ENCODE peak calls at places on chromosomes 7 and 10, in nine cellular contexts. C is endodermal cell, G is colonic mucosa, I is vagina, W is AG04449, F is body of pancreas, S is fibroblast of pulmonary artery, P is stomach, O is choroid plexus epithelial cell. K is an unnamed sample.

GRCh38 chr10:91694170-91694794 is 61.4 kb upstream of the PPP1R3C start:
- DNase-seq in C (peak; percentile 61), G (peak; percentile 30), I (no peak), W (no peak), F (peak; percentile 41), S (peak; percentile 64), P (no peak), O (peak; percentile 68), K (no peak)

GRCh38 chr10:116947838-116948529 is 57.0 kb downstream of the SHTN1 start:
- DNase-seq in C (peak; percentile 67), G (no peak), I (no peak), W (no peak), F (no peak), S (peak; percentile 54), P (no peak), O (peak; percentile 55), K (peak; percentile 21)

GRCh38 chr10:89426230-89426868 is 12.0 kb downstream of the IFIT5 start:
- DNase-seq in C (no peak), G (no peak), I (no peak), W (no peak), F (no peak), S (peak; percentile 83), P (no peak), O (peak; percentile 88), K (no peak)

GRCh38 chr7:41316410-41316809 is 386.5 kb downstream of the INHBA start:
- DNase-seq in C (no peak), G (peak; percentile 46), I (no peak), W (no peak), F (no peak), S (no peak), P (no peak), O (peak; percentile 60), K (no peak)

GRCh38 chr10:114470956-114471905 is 66.9 kb upstream of the AFAP1L2 start:
- DNase-seq in C (peak; percentile 84), G (peak; percentile 71), I (no peak), W (peak; percentile 9), F (peak; percentile 72), S (peak; percentile 84), P (peak; percentile 73), O (peak; percentile 85), K (no peak)

GRCh38 chr10:114507449-114507848 is 103.1 kb upstream of the AFAP1L2 start:
- DNase-seq in C (no peak), G (peak; percentile 93), I (no peak), W (no peak), F (peak; percentile 91), S (no peak), P (peak; percentile 98), O (no peak), K (no peak)

GRCh38 chr10:86294346-86295265 is 72.0 kb downstream of the GRID1 start:
- DNase-seq in C (peak; percentile 32), G (peak; percentile 11), I (peak; percentile 74), W (no peak), F (no peak), S (no peak), P (peak; percentile 14), O (no peak), K (no peak)

GRCh38 chr10:118805146-118805545 is 50.4 kb upstream of the CACUL1 start:
- DNase-seq in C (no peak), G (no peak), I (no peak), W (no peak), F (no peak), S (no peak), P (peak; percentile 23), O (no peak), K (no peak)

GRCh38 chr10:79312601-79313187 is 34.6 kb upstream of the PPIF start:
- DNase-seq in C (no peak), G (no peak), I (no peak), W (no peak), F (no peak), S (no peak), P (no peak), O (no peak), K (no peak)

GRCh38 chr7:40544277-40544723 is 409.5 kb downstream of the SUGCT start:
- DNase-seq in C (no peak), G (no peak), I (no peak), W (no peak), F (no peak), S (no peak), P (no peak), O (no peak), K (no peak)

GRCh38 chr10:30199376-30200018 is 140.1 kb upstream of the JCAD start:
- DNase-seq in C (no peak), G (no peak), I (no peak), W (no peak), F (no peak), S (no peak), P (no peak), O (no peak), K (no peak)

GRCh38 chr7:105196473-105196872 is 182.5 kb downstream of the KMT2E start:
- DNase-seq in C (no peak), G (no peak), I (no peak), W (no peak), F (no peak), S (no peak), P (no peak), O (peak; percentile 52), K (no peak)

GRCh38 chr7:43164757-43165156 is 52.3 kb downstream of the HECW1 start:
- DNase-seq in C (no peak), G (no peak), I (no peak), W (peak; percentile 93), F (no peak), S (peak; percentile 94), P (no peak), O (peak; percentile 99), K (peak; percentile 68)

GRCh38 chr7:142771353-142771723 is 568 bp downstream of the PRSS2 start:
- DNase-seq in C (no peak), G (no peak), I (no peak), W (no peak), F (no peak), S (no peak), P (no peak), O (no peak), K (no peak)

GRCh38 chr7:12638851-12639467 is 48.5 kb upstream of the ARL4A start:
- DNase-seq in C (no peak), G (no peak), I (no peak), W (no peak), F (no peak), S (peak; percentile 59), P (no peak), O (peak; percentile 64), K (no peak)

GRCh38 chr10:31622993-31623392 is 304.0 kb downstream of the ZEB1 start:
- DNase-seq in C (no peak), G (no peak), I (no peak), W (no peak), F (no peak), S (peak; percentile 57), P (no peak), O (peak; percentile 60), K (peak; percentile 99)

GRCh38 chr7:159160450-159160849 is 15.8 kb upstream of the VIPR2 start:
- DNase-seq in C (no peak), G (no peak), I (no peak), W (no peak), F (no peak), S (no peak), P (no peak), O (no peak), K (no peak)

GRCh38 chr10:79226391-79227245 is 120.7 kb upstream of the PPIF start:
- DNase-seq in C (no peak), G (no peak), I (no peak), W (no peak), F (no peak), S (no peak), P (no peak), O (no peak), K (no peak)

GRCh38 chr10:95295031-95295755 is 4.4 kb upstream of the PDLIM1 start:
- DNase-seq in C (peak; percentile 88), G (peak; percentile 73), I (no peak), W (no peak), F (peak; percentile 48), S (peak; percentile 60), P (peak; percentile 69), O (peak; percentile 75), K (no peak)

GRCh38 chr7:25391295-25391861 is 163.1 kb upstream of the NPVF start:
- DNase-seq in C (no peak), G (no peak), I (no peak), W (peak; percentile 4), F (no peak), S (peak; percentile 48), P (no peak), O (peak; percentile 74), K (no peak)
- TF ChIP-seq CTCF in C (peak; percentile 69), G (peak; percentile 32), I (peak; percentile 51), W (no peak), F (no peak), S (peak; percentile 21), P (peak; percentile 20), O (peak; percentile 55), K (no peak)

GRCh38 chr10:98030991-98031431 is 590 bp upstream of the CRTAC1 start:
- DNase-seq in C (peak; percentile 81), G (no peak), I (no peak), W (no peak), F (no peak), S (no peak), P (no peak), O (no peak), K (no peak)
- H3K4me3 ChIP-seq in C (peak overlapping the region; percentile 48), G (no peak overlapping the region), I (peak overlapping the region; percentile 41), W (no peak overlapping the region), F (no peak overlapping the region), S (no peak overlapping the region), P (peak overlapping the region; percentile 48), O (no peak overlapping the region), K (no peak overlapping the region)

GRCh38 chr7:471191-471865 is 48.3 kb downstream of the PDGFA start:
- DNase-seq in C (no peak), G (no peak), I (no peak), W (no peak), F (no peak), S (no peak), P (no peak), O (no peak), K (no peak)
- TF ChIP-seq CTCF in C (no peak), G (no peak), I (no peak), W (no peak), F (no peak), S (no peak), P (no peak), O (no peak), K (no peak)

GRCh38 chr10:101218423-101219136 is 10.7 kb downstream of the LBX1 start:
- DNase-seq in C (peak; percentile 48), G (no peak), I (no peak), W (no peak), F (no peak), S (no peak), P (no peak), O (no peak), K (no peak)

GRCh38 chr10:101216631-101217425 is 12.4 kb downstream of the LBX1 start:
- DNase-seq in C (peak; percentile 71), G (no peak), I (no peak), W (no peak), F (no peak), S (no peak), P (no peak), O (no peak), K (no peak)

GRCh38 chr10:101216207-101216607 is 13.1 kb downstream of the LBX1 start:
- DNase-seq in C (peak; percentile 67), G (no peak), I (no peak), W (no peak), F (no peak), S (no peak), P (no peak), O (no peak), K (no peak)

GRCh38 chr10:101219137-101219945 is 9.9 kb downstream of the LBX1 start:
- DNase-seq in C (no peak), G (no peak), I (no peak), W (no peak), F (no peak), S (no peak), P (no peak), O (no peak), K (no peak)

GRCh38 chr10:101217450-101218281 is 11.6 kb downstream of the LBX1 start:
- DNase-seq in C (peak; percentile 94), G (no peak), I (no peak), W (no peak), F (peak; percentile 48), S (peak; percentile 45), P (no peak), O (peak; percentile 41), K (no peak)
- H3K4me3 ChIP-seq in C (no peak overlapping the region), G (no peak overlapping the region), I (no peak overlapping the region), W (no peak overlapping the region), F (no peak overlapping the region), S (no peak overlapping the region), P (no peak overlapping the region), O (no peak overlapping the region), K (no peak overlapping the region)

K was measured in HFF-Myc.